ENCODE peak calls at places on chromosomes 6 and 20, in five cellular contexts. One of them, this sample, is unnamed.

GRCh38 chr6:149725785-149726184 is 7.9 kb upstream of the LATS1 start:
- DNase-seq in EL: no peak
- DNase-seq in foreskin fibroblast: no peak
- DNase-seq in GM23248: no peak
- DNase-seq in NCI-H146: no peak
- DNase-seq in this sample: no peak

GRCh38 chr6:14734052-14734415 is 511.8 kb upstream of the JARID2 start:
- DNase-seq in EL: no peak
- DNase-seq in foreskin fibroblast: peak
- DNase-seq in GM23248: no peak
- DNase-seq in NCI-H146: no peak
- DNase-seq in this sample: no peak

GRCh38 chr6:2578729-2579128 is 172.0 kb downstream of the MYLK4 start:
- DNase-seq in EL: peak
- DNase-seq in foreskin fibroblast: peak
- DNase-seq in GM23248: peak
- DNase-seq in NCI-H146: no peak
- DNase-seq in this sample: no peak

GRCh38 chr6:52394251-52394666 is 25.9 kb upstream of the EFHC1 start:
- DNase-seq in EL: no peak
- DNase-seq in foreskin fibroblast: no peak
- DNase-seq in GM23248: no peak
- DNase-seq in NCI-H146: no peak
- DNase-seq in this sample: peak

GRCh38 chr6:87139236-87139635 is 16.1 kb upstream of the ZNF292 start:
- DNase-seq in EL: peak
- DNase-seq in foreskin fibroblast: peak
- DNase-seq in GM23248: peak
- DNase-seq in NCI-H146: peak
- DNase-seq in this sample: no peak

GRCh38 chr20:23515250-23515939 is 24.5 kb downstream of the CST8 start:
- DNase-seq in EL: peak
- DNase-seq in foreskin fibroblast: no peak
- DNase-seq in GM23248: peak
- DNase-seq in NCI-H146: no peak
- DNase-seq in this sample: no peak

GRCh38 chr20:56630086-56630493 is 984 bp downstream of the TFAP2C start:
- DNase-seq in EL: peak
- DNase-seq in foreskin fibroblast: peak
- DNase-seq in GM23248: peak
- DNase-seq in NCI-H146: no peak
- DNase-seq in this sample: no peak

GRCh38 chr6:133671376-133671775 is 217.5 kb upstream of the TCF21 start:
- DNase-seq in EL: no peak
- DNase-seq in foreskin fibroblast: peak
- DNase-seq in GM23248: peak
- DNase-seq in NCI-H146: no peak
- DNase-seq in this sample: no peak

GRCh38 chr6:25311251-25311910 is 32.2 kb downstream of the CARMIL1 start:
- DNase-seq in EL: peak
- DNase-seq in foreskin fibroblast: peak
- DNase-seq in GM23248: peak
- DNase-seq in NCI-H146: peak
- DNase-seq in this sample: no peak

GRCh38 chr6:123402052-123402451 is 234.7 kb downstream of the TRDN start:
- DNase-seq in EL: no peak
- DNase-seq in foreskin fibroblast: no peak
- DNase-seq in GM23248: no peak
- DNase-seq in NCI-H146: peak
- DNase-seq in this sample: peak

GRCh38 chr6:90997076-90997475 is 410.2 kb upstream of the MAP3K7 start:
- DNase-seq in EL: no peak
- DNase-seq in foreskin fibroblast: no peak
- DNase-seq in GM23248: no peak
- DNase-seq in NCI-H146: no peak
- DNase-seq in this sample: no peak

GRCh38 chr20:45094864-45095574 is 5.9 kb downstream of the KCNS1 start:
- DNase-seq in EL: no peak
- DNase-seq in foreskin fibroblast: no peak
- DNase-seq in GM23248: no peak
- DNase-seq in NCI-H146: no peak
- DNase-seq in this sample: no peak

GRCh38 chr20:9506337-9506821 is 8.0 kb upstream of the LAMP5 start:
- DNase-seq in EL: no peak
- DNase-seq in foreskin fibroblast: peak
- DNase-seq in GM23248: no peak
- DNase-seq in NCI-H146: no peak
- DNase-seq in this sample: no peak

GRCh38 chr6:49906511-49906910 is 40.2 kb upstream of the CRISP1 start:
- DNase-seq in EL: no peak
- DNase-seq in foreskin fibroblast: no peak
- DNase-seq in GM23248: peak
- DNase-seq in NCI-H146: no peak
- DNase-seq in this sample: no peak

GRCh38 chr6:88629838-88630462 is 333.5 kb downstream of the RNGTT start:
- DNase-seq in EL: peak
- DNase-seq in foreskin fibroblast: no peak
- DNase-seq in GM23248: no peak
- DNase-seq in NCI-H146: peak
- DNase-seq in this sample: no peak

GRCh38 chr20:24952376-24953203 is 3.5 kb downstream of the CST7 start:
- DNase-seq in EL: no peak
- DNase-seq in foreskin fibroblast: no peak
- DNase-seq in GM23248: no peak
- DNase-seq in NCI-H146: no peak
- DNase-seq in this sample: no peak

GRCh38 chr6:7050911-7051779 is 56.6 kb upstream of the RREB1 start:
- DNase-seq in EL: peak
- DNase-seq in foreskin fibroblast: peak
- DNase-seq in GM23248: peak
- DNase-seq in NCI-H146: peak
- DNase-seq in this sample: no peak

GRCh38 chr6:37535701-37536461 is 36.2 kb upstream of the CCDC167 start:
- DNase-seq in EL: no peak
- DNase-seq in foreskin fibroblast: no peak
- DNase-seq in GM23248: peak
- DNase-seq in NCI-H146: peak
- DNase-seq in this sample: no peak

GRCh38 chr6:149963212-149963461 is 606 bp upstream of the ULBP1 start:
- DNase-seq in EL: peak
- DNase-seq in foreskin fibroblast: no peak
- DNase-seq in GM23248: peak
- DNase-seq in NCI-H146: peak
- DNase-seq in this sample: no peak

GRCh38 chr6:39495023-39495422 is 172.5 kb upstream of the KCNK16 start:
- DNase-seq in EL: no peak
- DNase-seq in foreskin fibroblast: no peak
- DNase-seq in GM23248: no peak
- DNase-seq in NCI-H146: no peak
- DNase-seq in this sample: no peak

GRCh38 chr20:43906505-43907034 is 8.1 kb upstream of the TOX2 start:
- DNase-seq in EL: no peak
- DNase-seq in foreskin fibroblast: no peak
- DNase-seq in GM23248: no peak
- DNase-seq in NCI-H146: no peak
- DNase-seq in this sample: no peak

GRCh38 chr20:62227977-62228958 is 8.2 kb upstream of the HRH3 start:
- DNase-seq in EL: no peak
- DNase-seq in foreskin fibroblast: no peak
- DNase-seq in GM23248: no peak
- DNase-seq in NCI-H146: peak
- DNase-seq in this sample: no peak

GRCh38 chr6:138004423-138005287 is 102.6 kb downstream of the PERP start:
- DNase-seq in EL: peak
- DNase-seq in foreskin fibroblast: peak
- DNase-seq in GM23248: peak
- DNase-seq in NCI-H146: peak
- DNase-seq in this sample: no peak

GRCh38 chr6:134466751-134467525 is 149.0 kb upstream of the SGK1 start:
- DNase-seq in EL: peak
- DNase-seq in foreskin fibroblast: peak
- DNase-seq in GM23248: peak
- DNase-seq in NCI-H146: peak
- DNase-seq in this sample: no peak

GRCh38 chr6:138953451-138953850 is 34.6 kb downstream of the REPS1 start:
- DNase-seq in EL: peak
- DNase-seq in foreskin fibroblast: peak
- DNase-seq in GM23248: peak
- DNase-seq in NCI-H146: no peak
- DNase-seq in this sample: no peak

GRCh38 chr6:10256113-10256690 is 158.7 kb downstream of the TFAP2A start:
- DNase-seq in EL: no peak
- DNase-seq in foreskin fibroblast: peak
- DNase-seq in GM23248: peak
- DNase-seq in NCI-H146: no peak
- DNase-seq in this sample: no peak

GRCh38 chr6:75752365-75752764 is 3.3 kb downstream of the MYO6 start:
- DNase-seq in EL: peak
- DNase-seq in foreskin fibroblast: peak
- DNase-seq in GM23248: peak
- DNase-seq in NCI-H146: no peak
- DNase-seq in this sample: no peak

GRCh38 chr6:28008053-28008452 is 51.0 kb downstream of the OR2B6 start:
- DNase-seq in EL: no peak
- DNase-seq in foreskin fibroblast: no peak
- DNase-seq in GM23248: no peak
- DNase-seq in NCI-H146: no peak
- DNase-seq in this sample: no peak

GRCh38 chr20:62819494-62820174 is 2.8 kb downstream of the COL9A3 start:
- DNase-seq in EL: peak
- DNase-seq in foreskin fibroblast: peak
- DNase-seq in GM23248: peak
- DNase-seq in NCI-H146: peak
- DNase-seq in this sample: no peak

GRCh38 chr6:138562691-138563090 is 63.4 kb upstream of the NHSL1 start:
- DNase-seq in EL: no peak
- DNase-seq in foreskin fibroblast: no peak
- DNase-seq in GM23248: no peak
- DNase-seq in NCI-H146: no peak
- DNase-seq in this sample: no peak

GRCh38 chr6:2430617-2431016 is 185.2 kb upstream of the GMDS start:
- DNase-seq in EL: no peak
- DNase-seq in foreskin fibroblast: no peak
- DNase-seq in GM23248: no peak
- DNase-seq in NCI-H146: no peak
- DNase-seq in this sample: no peak

GRCh38 chr6:117776441-117776840 is 101.2 kb downstream of the NUS1 start:
- DNase-seq in EL: no peak
- DNase-seq in foreskin fibroblast: no peak
- DNase-seq in GM23248: peak
- DNase-seq in NCI-H146: no peak
- DNase-seq in this sample: no peak

GRCh38 chr6:152338335-152339125 is 298.6 kb downstream of the SYNE1 start:
- DNase-seq in EL: peak
- DNase-seq in foreskin fibroblast: peak
- DNase-seq in GM23248: peak
- DNase-seq in NCI-H146: peak
- DNase-seq in this sample: no peak

GRCh38 chr20:4045741-4046140 is 30.4 kb upstream of the RNF24 start:
- DNase-seq in EL: peak
- DNase-seq in foreskin fibroblast: peak
- DNase-seq in GM23248: peak
- DNase-seq in NCI-H146: no peak
- DNase-seq in this sample: no peak

GRCh38 chr6:99490608-99491007 is 24.6 kb downstream of the USP45 start:
- DNase-seq in EL: no peak
- DNase-seq in foreskin fibroblast: no peak
- DNase-seq in GM23248: no peak
- DNase-seq in NCI-H146: no peak
- DNase-seq in this sample: no peak

GRCh38 chr6:37934276-37934675 is 114.7 kb downstream of the ZFAND3 start:
- DNase-seq in EL: peak
- DNase-seq in foreskin fibroblast: peak
- DNase-seq in GM23248: peak
- DNase-seq in NCI-H146: no peak
- DNase-seq in this sample: no peak

GRCh38 chr6:46011241-46012085 is 4.2 kb downstream of the CLIC5 start:
- DNase-seq in EL: peak
- DNase-seq in foreskin fibroblast: no peak
- DNase-seq in GM23248: no peak
- DNase-seq in NCI-H146: no peak
- DNase-seq in this sample: peak

GRCh38 chr20:10733122-10733521 is 59.3 kb upstream of the JAG1 start:
- DNase-seq in EL: peak
- DNase-seq in foreskin fibroblast: peak
- DNase-seq in GM23248: no peak
- DNase-seq in NCI-H146: no peak
- DNase-seq in this sample: no peak

This sample was measured in GM12864.